ENCODE peak calls at places on chromosomes 3 and 15, in ten cellular contexts. One of them, this sample, is unnamed.

GRCh38 chr15:50166216-50166615 is 15.8 kb upstream of the SLC27A2 start:
- DNase-seq in activated T-helper 1 cell treated with anti-CD3 and anti-CD28 coated beads, Interleukin-12 subunit alpha, Interleukin-12 subunit beta, Interleukin-2, Interleukin-4 antibody, amounts not matched to agents 30 ng/mL and 10 ng/mL and 1 ng/mL, durations not matched to agents 14 hours and 24 hours and 36 hours: no peak
- DNase-seq in C1 segment of cervical spinal cord: no peak
- DNase-seq in activated CD8-positive, alpha-beta memory T cell treated with anti-CD3 and anti-CD28 coated beads for 24 hours: no peak
- DNase-seq in dorsolateral prefrontal cortex: no peak
- DNase-seq in DMS53: no peak
- DNase-seq in hypothalamus: no peak
- DNase-seq in COR-L47: no peak
- DNase-seq in activated naive CD8-positive, alpha-beta T cell treated with anti-CD3 and anti-CD28 coated beads, Interleukin-2, amount 50 U/mL, for 24 hours: no peak
- DNase-seq in activated CD8-positive, alpha-beta T cell treated with anti-CD3 and anti-CD28 coated beads for 36 hours: no peak
- DNase-seq in this sample: no peak

GRCh38 chr3:187975571-187976360 is 178.2 kb upstream of the LPP start:
- DNase-seq in dorsolateral prefrontal cortex: no peak
- DNase-seq in activated CD8-positive, alpha-beta memory T cell treated with anti-CD3 and anti-CD28 coated beads for 24 hours: peak
- DNase-seq in activated naive CD8-positive, alpha-beta T cell treated with anti-CD3 and anti-CD28 coated beads, Interleukin-2, amount 50 U/mL, for 24 hours: no peak
- DNase-seq in C1 segment of cervical spinal cord: no peak
- DNase-seq in activated CD8-positive, alpha-beta T cell treated with anti-CD3 and anti-CD28 coated beads for 36 hours: peak
- DNase-seq in activated T-helper 1 cell treated with anti-CD3 and anti-CD28 coated beads, Interleukin-12 subunit alpha, Interleukin-12 subunit beta, Interleukin-2, Interleukin-4 antibody, amounts not matched to agents 30 ng/mL and 10 ng/mL and 1 ng/mL, durations not matched to agents 14 hours and 24 hours and 36 hours: no peak
- DNase-seq in hypothalamus: no peak
- DNase-seq in COR-L47: no peak
- DNase-seq in DMS53: peak
- DNase-seq in this sample: no peak

GRCh38 chr15:56211064-56211463 is 32.6 kb downstream of the RFX7 start:
- DNase-seq in dorsolateral prefrontal cortex: no peak
- DNase-seq in activated T-helper 1 cell treated with anti-CD3 and anti-CD28 coated beads, Interleukin-12 subunit alpha, Interleukin-12 subunit beta, Interleukin-2, Interleukin-4 antibody, amounts not matched to agents 30 ng/mL and 10 ng/mL and 1 ng/mL, durations not matched to agents 14 hours and 24 hours and 36 hours: no peak
- DNase-seq in C1 segment of cervical spinal cord: no peak
- DNase-seq in activated CD8-positive, alpha-beta memory T cell treated with anti-CD3 and anti-CD28 coated beads for 24 hours: no peak
- DNase-seq in activated naive CD8-positive, alpha-beta T cell treated with anti-CD3 and anti-CD28 coated beads, Interleukin-2, amount 50 U/mL, for 24 hours: no peak
- DNase-seq in activated CD8-positive, alpha-beta T cell treated with anti-CD3 and anti-CD28 coated beads for 36 hours: no peak
- DNase-seq in COR-L47: no peak
- DNase-seq in DMS53: no peak
- DNase-seq in hypothalamus: no peak
- DNase-seq in this sample: no peak

GRCh38 chr3:183823963-183824362 is 1.4 kb downstream of the MAP6D1 start:
- DNase-seq in activated CD8-positive, alpha-beta T cell treated with anti-CD3 and anti-CD28 coated beads for 36 hours: no peak
- DNase-seq in dorsolateral prefrontal cortex: no peak
- DNase-seq in activated CD8-positive, alpha-beta memory T cell treated with anti-CD3 and anti-CD28 coated beads for 24 hours: peak
- DNase-seq in hypothalamus: no peak
- DNase-seq in activated naive CD8-positive, alpha-beta T cell treated with anti-CD3 and anti-CD28 coated beads, Interleukin-2, amount 50 U/mL, for 24 hours: no peak
- DNase-seq in activated T-helper 1 cell treated with anti-CD3 and anti-CD28 coated beads, Interleukin-12 subunit alpha, Interleukin-12 subunit beta, Interleukin-2, Interleukin-4 antibody, amounts not matched to agents 30 ng/mL and 10 ng/mL and 1 ng/mL, durations not matched to agents 14 hours and 24 hours and 36 hours: no peak
- DNase-seq in DMS53: no peak
- DNase-seq in C1 segment of cervical spinal cord: peak
- DNase-seq in COR-L47: peak
- DNase-seq in this sample: no peak

GRCh38 chr3:56810912-56811544 is 9.3 kb upstream of the ARHGEF3 start:
- DNase-seq in activated naive CD8-positive, alpha-beta T cell treated with anti-CD3 and anti-CD28 coated beads, Interleukin-2, amount 50 U/mL, for 24 hours: no peak
- DNase-seq in activated CD8-positive, alpha-beta memory T cell treated with anti-CD3 and anti-CD28 coated beads for 24 hours: no peak
- DNase-seq in DMS53: peak
- DNase-seq in C1 segment of cervical spinal cord: no peak
- DNase-seq in dorsolateral prefrontal cortex: no peak
- DNase-seq in COR-L47: no peak
- DNase-seq in activated CD8-positive, alpha-beta T cell treated with anti-CD3 and anti-CD28 coated beads for 36 hours: no peak
- DNase-seq in hypothalamus: no peak
- DNase-seq in activated T-helper 1 cell treated with anti-CD3 and anti-CD28 coated beads, Interleukin-12 subunit alpha, Interleukin-12 subunit beta, Interleukin-2, Interleukin-4 antibody, amounts not matched to agents 30 ng/mL and 10 ng/mL and 1 ng/mL, durations not matched to agents 14 hours and 24 hours and 36 hours: no peak
- DNase-seq in this sample: no peak

GRCh38 chr3:97901327-97902295 is 70.6 kb downstream of the RIOX2 start:
- DNase-seq in hypothalamus: no peak
- DNase-seq in activated CD8-positive, alpha-beta T cell treated with anti-CD3 and anti-CD28 coated beads for 36 hours: no peak
- DNase-seq in dorsolateral prefrontal cortex: no peak
- DNase-seq in activated naive CD8-positive, alpha-beta T cell treated with anti-CD3 and anti-CD28 coated beads, Interleukin-2, amount 50 U/mL, for 24 hours: no peak
- DNase-seq in DMS53: no peak
- DNase-seq in C1 segment of cervical spinal cord: no peak
- DNase-seq in activated CD8-positive, alpha-beta memory T cell treated with anti-CD3 and anti-CD28 coated beads for 24 hours: no peak
- DNase-seq in COR-L47: no peak
- DNase-seq in activated T-helper 1 cell treated with anti-CD3 and anti-CD28 coated beads, Interleukin-12 subunit alpha, Interleukin-12 subunit beta, Interleukin-2, Interleukin-4 antibody, amounts not matched to agents 30 ng/mL and 10 ng/mL and 1 ng/mL, durations not matched to agents 14 hours and 24 hours and 36 hours: no peak
- DNase-seq in this sample: no peak

GRCh38 chr15:89017370-89018066 is 70.7 kb upstream of the ABHD2 start:
- DNase-seq in activated naive CD8-positive, alpha-beta T cell treated with anti-CD3 and anti-CD28 coated beads, Interleukin-2, amount 50 U/mL, for 24 hours: peak
- DNase-seq in activated CD8-positive, alpha-beta memory T cell treated with anti-CD3 and anti-CD28 coated beads for 24 hours: peak
- DNase-seq in DMS53: peak
- DNase-seq in C1 segment of cervical spinal cord: peak
- DNase-seq in COR-L47: peak
- DNase-seq in dorsolateral prefrontal cortex: peak
- DNase-seq in activated T-helper 1 cell treated with anti-CD3 and anti-CD28 coated beads, Interleukin-12 subunit alpha, Interleukin-12 subunit beta, Interleukin-2, Interleukin-4 antibody, amounts not matched to agents 30 ng/mL and 10 ng/mL and 1 ng/mL, durations not matched to agents 14 hours and 24 hours and 36 hours: peak
- DNase-seq in hypothalamus: peak
- DNase-seq in activated CD8-positive, alpha-beta T cell treated with anti-CD3 and anti-CD28 coated beads for 36 hours: peak
- DNase-seq in this sample: no peak

GRCh38 chr15:31251165-31251564 is 75.5 kb upstream of the KLF13 start:
- DNase-seq in dorsolateral prefrontal cortex: no peak
- DNase-seq in activated T-helper 1 cell treated with anti-CD3 and anti-CD28 coated beads, Interleukin-12 subunit alpha, Interleukin-12 subunit beta, Interleukin-2, Interleukin-4 antibody, amounts not matched to agents 30 ng/mL and 10 ng/mL and 1 ng/mL, durations not matched to agents 14 hours and 24 hours and 36 hours: no peak
- DNase-seq in activated CD8-positive, alpha-beta T cell treated with anti-CD3 and anti-CD28 coated beads for 36 hours: no peak
- DNase-seq in DMS53: no peak
- DNase-seq in C1 segment of cervical spinal cord: no peak
- DNase-seq in COR-L47: no peak
- DNase-seq in hypothalamus: no peak
- DNase-seq in activated CD8-positive, alpha-beta memory T cell treated with anti-CD3 and anti-CD28 coated beads for 24 hours: no peak
- DNase-seq in activated naive CD8-positive, alpha-beta T cell treated with anti-CD3 and anti-CD28 coated beads, Interleukin-2, amount 50 U/mL, for 24 hours: no peak
- DNase-seq in this sample: no peak

GRCh38 chr3:23992051-23992628 is 47.1 kb downstream of the NR1D2 start:
- DNase-seq in hypothalamus: peak
- DNase-seq in C1 segment of cervical spinal cord: peak
- DNase-seq in activated CD8-positive, alpha-beta T cell treated with anti-CD3 and anti-CD28 coated beads for 36 hours: no peak
- DNase-seq in DMS53: peak
- DNase-seq in activated T-helper 1 cell treated with anti-CD3 and anti-CD28 coated beads, Interleukin-12 subunit alpha, Interleukin-12 subunit beta, Interleukin-2, Interleukin-4 antibody, amounts not matched to agents 30 ng/mL and 10 ng/mL and 1 ng/mL, durations not matched to agents 14 hours and 24 hours and 36 hours: no peak
- DNase-seq in activated CD8-positive, alpha-beta memory T cell treated with anti-CD3 and anti-CD28 coated beads for 24 hours: no peak
- DNase-seq in COR-L47: peak
- DNase-seq in activated naive CD8-positive, alpha-beta T cell treated with anti-CD3 and anti-CD28 coated beads, Interleukin-2, amount 50 U/mL, for 24 hours: no peak
- DNase-seq in dorsolateral prefrontal cortex: no peak
- DNase-seq in this sample: no peak

GRCh38 chr3:108117245-108117644 is 26.4 kb upstream of the CD47 start:
- DNase-seq in activated CD8-positive, alpha-beta memory T cell treated with anti-CD3 and anti-CD28 coated beads for 24 hours: no peak
- DNase-seq in COR-L47: no peak
- DNase-seq in activated CD8-positive, alpha-beta T cell treated with anti-CD3 and anti-CD28 coated beads for 36 hours: peak
- DNase-seq in C1 segment of cervical spinal cord: no peak
- DNase-seq in hypothalamus: no peak
- DNase-seq in dorsolateral prefrontal cortex: no peak
- DNase-seq in activated naive CD8-positive, alpha-beta T cell treated with anti-CD3 and anti-CD28 coated beads, Interleukin-2, amount 50 U/mL, for 24 hours: no peak
- DNase-seq in activated T-helper 1 cell treated with anti-CD3 and anti-CD28 coated beads, Interleukin-12 subunit alpha, Interleukin-12 subunit beta, Interleukin-2, Interleukin-4 antibody, amounts not matched to agents 30 ng/mL and 10 ng/mL and 1 ng/mL, durations not matched to agents 14 hours and 24 hours and 36 hours: no peak
- DNase-seq in DMS53: no peak
- DNase-seq in this sample: no peak

GRCh38 chr3:9770276-9770812 is 597 bp upstream of the CAMK1 start:
- DNase-seq in dorsolateral prefrontal cortex: peak
- DNase-seq in activated T-helper 1 cell treated with anti-CD3 and anti-CD28 coated beads, Interleukin-12 subunit alpha, Interleukin-12 subunit beta, Interleukin-2, Interleukin-4 antibody, amounts not matched to agents 30 ng/mL and 10 ng/mL and 1 ng/mL, durations not matched to agents 14 hours and 24 hours and 36 hours: no peak
- DNase-seq in DMS53: peak
- DNase-seq in hypothalamus: peak
- DNase-seq in activated naive CD8-positive, alpha-beta T cell treated with anti-CD3 and anti-CD28 coated beads, Interleukin-2, amount 50 U/mL, for 24 hours: no peak
- DNase-seq in activated CD8-positive, alpha-beta memory T cell treated with anti-CD3 and anti-CD28 coated beads for 24 hours: no peak
- DNase-seq in C1 segment of cervical spinal cord: peak
- DNase-seq in COR-L47: no peak
- DNase-seq in activated CD8-positive, alpha-beta T cell treated with anti-CD3 and anti-CD28 coated beads for 36 hours: no peak
- DNase-seq in this sample: no peak

GRCh38 chr3:196654006-196654405 is 14.5 kb downstream of the NRROS start:
- DNase-seq in dorsolateral prefrontal cortex: no peak
- DNase-seq in activated CD8-positive, alpha-beta T cell treated with anti-CD3 and anti-CD28 coated beads for 36 hours: no peak
- DNase-seq in C1 segment of cervical spinal cord: no peak
- DNase-seq in activated CD8-positive, alpha-beta memory T cell treated with anti-CD3 and anti-CD28 coated beads for 24 hours: no peak
- DNase-seq in activated T-helper 1 cell treated with anti-CD3 and anti-CD28 coated beads, Interleukin-12 subunit alpha, Interleukin-12 subunit beta, Interleukin-2, Interleukin-4 antibody, amounts not matched to agents 30 ng/mL and 10 ng/mL and 1 ng/mL, durations not matched to agents 14 hours and 24 hours and 36 hours: no peak
- DNase-seq in DMS53: no peak
- DNase-seq in COR-L47: no peak
- DNase-seq in hypothalamus: no peak
- DNase-seq in activated naive CD8-positive, alpha-beta T cell treated with anti-CD3 and anti-CD28 coated beads, Interleukin-2, amount 50 U/mL, for 24 hours: no peak
- DNase-seq in this sample: no peak

GRCh38 chr3:170751083-170751893 is 118.7 kb downstream of the RPL22L1 start:
- DNase-seq in activated CD8-positive, alpha-beta T cell treated with anti-CD3 and anti-CD28 coated beads for 36 hours: no peak
- DNase-seq in activated CD8-positive, alpha-beta memory T cell treated with anti-CD3 and anti-CD28 coated beads for 24 hours: no peak
- DNase-seq in hypothalamus: no peak
- DNase-seq in activated T-helper 1 cell treated with anti-CD3 and anti-CD28 coated beads, Interleukin-12 subunit alpha, Interleukin-12 subunit beta, Interleukin-2, Interleukin-4 antibody, amounts not matched to agents 30 ng/mL and 10 ng/mL and 1 ng/mL, durations not matched to agents 14 hours and 24 hours and 36 hours: no peak
- DNase-seq in C1 segment of cervical spinal cord: no peak
- DNase-seq in DMS53: peak
- DNase-seq in activated naive CD8-positive, alpha-beta T cell treated with anti-CD3 and anti-CD28 coated beads, Interleukin-2, amount 50 U/mL, for 24 hours: no peak
- DNase-seq in dorsolateral prefrontal cortex: no peak
- DNase-seq in COR-L47: no peak
- DNase-seq in this sample: no peak

GRCh38 chr3:56783644-56784451 is 17.9 kb downstream of the ARHGEF3 start:
- DNase-seq in activated CD8-positive, alpha-beta memory T cell treated with anti-CD3 and anti-CD28 coated beads for 24 hours: peak
- DNase-seq in dorsolateral prefrontal cortex: no peak
- DNase-seq in hypothalamus: peak
- DNase-seq in DMS53: peak
- DNase-seq in C1 segment of cervical spinal cord: no peak
- DNase-seq in activated naive CD8-positive, alpha-beta T cell treated with anti-CD3 and anti-CD28 coated beads, Interleukin-2, amount 50 U/mL, for 24 hours: peak
- DNase-seq in activated CD8-positive, alpha-beta T cell treated with anti-CD3 and anti-CD28 coated beads for 36 hours: peak
- DNase-seq in COR-L47: no peak
- DNase-seq in activated T-helper 1 cell treated with anti-CD3 and anti-CD28 coated beads, Interleukin-12 subunit alpha, Interleukin-12 subunit beta, Interleukin-2, Interleukin-4 antibody, amounts not matched to agents 30 ng/mL and 10 ng/mL and 1 ng/mL, durations not matched to agents 14 hours and 24 hours and 36 hours: peak
- DNase-seq in this sample: peak

GRCh38 chr3:184155644-184156521 is 706 bp downstream of the DVL3 start:
- DNase-seq in C1 segment of cervical spinal cord: no peak
- DNase-seq in activated CD8-positive, alpha-beta T cell treated with anti-CD3 and anti-CD28 coated beads for 36 hours: peak
- DNase-seq in activated CD8-positive, alpha-beta memory T cell treated with anti-CD3 and anti-CD28 coated beads for 24 hours: peak
- DNase-seq in activated T-helper 1 cell treated with anti-CD3 and anti-CD28 coated beads, Interleukin-12 subunit alpha, Interleukin-12 subunit beta, Interleukin-2, Interleukin-4 antibody, amounts not matched to agents 30 ng/mL and 10 ng/mL and 1 ng/mL, durations not matched to agents 14 hours and 24 hours and 36 hours: peak
- DNase-seq in dorsolateral prefrontal cortex: peak
- DNase-seq in COR-L47: no peak
- DNase-seq in hypothalamus: peak
- DNase-seq in DMS53: peak
- DNase-seq in activated naive CD8-positive, alpha-beta T cell treated with anti-CD3 and anti-CD28 coated beads, Interleukin-2, amount 50 U/mL, for 24 hours: peak
- DNase-seq in this sample: no peak

GRCh38 chr3:172100482-172100881 is 61.1 kb downstream of the FNDC3B start:
- DNase-seq in activated T-helper 1 cell treated with anti-CD3 and anti-CD28 coated beads, Interleukin-12 subunit alpha, Interleukin-12 subunit beta, Interleukin-2, Interleukin-4 antibody, amounts not matched to agents 30 ng/mL and 10 ng/mL and 1 ng/mL, durations not matched to agents 14 hours and 24 hours and 36 hours: no peak
- DNase-seq in dorsolateral prefrontal cortex: no peak
- DNase-seq in activated CD8-positive, alpha-beta T cell treated with anti-CD3 and anti-CD28 coated beads for 36 hours: no peak
- DNase-seq in DMS53: peak
- DNase-seq in activated CD8-positive, alpha-beta memory T cell treated with anti-CD3 and anti-CD28 coated beads for 24 hours: no peak
- DNase-seq in hypothalamus: no peak
- DNase-seq in COR-L47: no peak
- DNase-seq in activated naive CD8-positive, alpha-beta T cell treated with anti-CD3 and anti-CD28 coated beads, Interleukin-2, amount 50 U/mL, for 24 hours: no peak
- DNase-seq in C1 segment of cervical spinal cord: no peak
- DNase-seq in this sample: no peak

GRCh38 chr15:51907136-51907862 is 64.3 kb downstream of the LEO1 start:
- DNase-seq in C1 segment of cervical spinal cord: no peak
- DNase-seq in hypothalamus: no peak
- DNase-seq in activated T-helper 1 cell treated with anti-CD3 and anti-CD28 coated beads, Interleukin-12 subunit alpha, Interleukin-12 subunit beta, Interleukin-2, Interleukin-4 antibody, amounts not matched to agents 30 ng/mL and 10 ng/mL and 1 ng/mL, durations not matched to agents 14 hours and 24 hours and 36 hours: no peak
- DNase-seq in dorsolateral prefrontal cortex: no peak
- DNase-seq in DMS53: peak
- DNase-seq in activated CD8-positive, alpha-beta T cell treated with anti-CD3 and anti-CD28 coated beads for 36 hours: peak
- DNase-seq in COR-L47: no peak
- DNase-seq in activated CD8-positive, alpha-beta memory T cell treated with anti-CD3 and anti-CD28 coated beads for 24 hours: no peak
- DNase-seq in activated naive CD8-positive, alpha-beta T cell treated with anti-CD3 and anti-CD28 coated beads, Interleukin-2, amount 50 U/mL, for 24 hours: no peak
- DNase-seq in this sample: no peak

GRCh38 chr3:107062310-107062709 is 314.9 kb upstream of the CCDC54 start:
- DNase-seq in hypothalamus: no peak
- DNase-seq in activated CD8-positive, alpha-beta T cell treated with anti-CD3 and anti-CD28 coated beads for 36 hours: no peak
- DNase-seq in DMS53: no peak
- DNase-seq in activated T-helper 1 cell treated with anti-CD3 and anti-CD28 coated beads, Interleukin-12 subunit alpha, Interleukin-12 subunit beta, Interleukin-2, Interleukin-4 antibody, amounts not matched to agents 30 ng/mL and 10 ng/mL and 1 ng/mL, durations not matched to agents 14 hours and 24 hours and 36 hours: no peak
- DNase-seq in activated CD8-positive, alpha-beta memory T cell treated with anti-CD3 and anti-CD28 coated beads for 24 hours: no peak
- DNase-seq in COR-L47: no peak
- DNase-seq in C1 segment of cervical spinal cord: no peak
- DNase-seq in activated naive CD8-positive, alpha-beta T cell treated with anti-CD3 and anti-CD28 coated beads, Interleukin-2, amount 50 U/mL, for 24 hours: no peak
- DNase-seq in dorsolateral prefrontal cortex: no peak
- DNase-seq in this sample: no peak

GRCh38 chr3:186142556-186142955 is 33.7 kb upstream of the ETV5 start:
- DNase-seq in C1 segment of cervical spinal cord: no peak
- DNase-seq in activated naive CD8-positive, alpha-beta T cell treated with anti-CD3 and anti-CD28 coated beads, Interleukin-2, amount 50 U/mL, for 24 hours: no peak
- DNase-seq in DMS53: no peak
- DNase-seq in activated CD8-positive, alpha-beta T cell treated with anti-CD3 and anti-CD28 coated beads for 36 hours: no peak
- DNase-seq in hypothalamus: no peak
- DNase-seq in activated CD8-positive, alpha-beta memory T cell treated with anti-CD3 and anti-CD28 coated beads for 24 hours: no peak
- DNase-seq in activated T-helper 1 cell treated with anti-CD3 and anti-CD28 coated beads, Interleukin-12 subunit alpha, Interleukin-12 subunit beta, Interleukin-2, Interleukin-4 antibody, amounts not matched to agents 30 ng/mL and 10 ng/mL and 1 ng/mL, durations not matched to agents 14 hours and 24 hours and 36 hours: no peak
- DNase-seq in COR-L47: no peak
- DNase-seq in dorsolateral prefrontal cortex: no peak
- DNase-seq in this sample: peak

GRCh38 chr15:34795267-34796081 is at the start of gene ACTC1:
- DNase-seq in activated naive CD8-positive, alpha-beta T cell treated with anti-CD3 and anti-CD28 coated beads, Interleukin-2, amount 50 U/mL, for 24 hours: peak
- DNase-seq in DMS53: peak
- DNase-seq in activated CD8-positive, alpha-beta T cell treated with anti-CD3 and anti-CD28 coated beads for 36 hours: no peak
- DNase-seq in activated T-helper 1 cell treated with anti-CD3 and anti-CD28 coated beads, Interleukin-12 subunit alpha, Interleukin-12 subunit beta, Interleukin-2, Interleukin-4 antibody, amounts not matched to agents 30 ng/mL and 10 ng/mL and 1 ng/mL, durations not matched to agents 14 hours and 24 hours and 36 hours: no peak
- DNase-seq in activated CD8-positive, alpha-beta memory T cell treated with anti-CD3 and anti-CD28 coated beads for 24 hours: no peak
- DNase-seq in hypothalamus: peak
- DNase-seq in COR-L47: no peak
- DNase-seq in C1 segment of cervical spinal cord: peak
- DNase-seq in dorsolateral prefrontal cortex: no peak
- DNase-seq in this sample: no peak

GRCh38 chr15:95857758-95858157 is 472.7 kb upstream of the NR2F2 start:
- DNase-seq in DMS53: no peak
- DNase-seq in activated naive CD8-positive, alpha-beta T cell treated with anti-CD3 and anti-CD28 coated beads, Interleukin-2, amount 50 U/mL, for 24 hours: no peak
- DNase-seq in activated T-helper 1 cell treated with anti-CD3 and anti-CD28 coated beads, Interleukin-12 subunit alpha, Interleukin-12 subunit beta, Interleukin-2, Interleukin-4 antibody, amounts not matched to agents 30 ng/mL and 10 ng/mL and 1 ng/mL, durations not matched to agents 14 hours and 24 hours and 36 hours: no peak
- DNase-seq in C1 segment of cervical spinal cord: no peak
- DNase-seq in activated CD8-positive, alpha-beta T cell treated with anti-CD3 and anti-CD28 coated beads for 36 hours: no peak
- DNase-seq in activated CD8-positive, alpha-beta memory T cell treated with anti-CD3 and anti-CD28 coated beads for 24 hours: no peak
- DNase-seq in hypothalamus: no peak
- DNase-seq in COR-L47: no peak
- DNase-seq in dorsolateral prefrontal cortex: no peak
- DNase-seq in this sample: no peak

GRCh38 chr15:58546066-58546591 is 114.3 kb downstream of the LIPC start:
- DNase-seq in C1 segment of cervical spinal cord: no peak
- DNase-seq in COR-L47: no peak
- DNase-seq in activated CD8-positive, alpha-beta memory T cell treated with anti-CD3 and anti-CD28 coated beads for 24 hours: peak
- DNase-seq in hypothalamus: no peak
- DNase-seq in activated naive CD8-positive, alpha-beta T cell treated with anti-CD3 and anti-CD28 coated beads, Interleukin-2, amount 50 U/mL, for 24 hours: no peak
- DNase-seq in activated T-helper 1 cell treated with anti-CD3 and anti-CD28 coated beads, Interleukin-12 subunit alpha, Interleukin-12 subunit beta, Interleukin-2, Interleukin-4 antibody, amounts not matched to agents 30 ng/mL and 10 ng/mL and 1 ng/mL, durations not matched to agents 14 hours and 24 hours and 36 hours: no peak
- DNase-seq in activated CD8-positive, alpha-beta T cell treated with anti-CD3 and anti-CD28 coated beads for 36 hours: peak
- DNase-seq in dorsolateral prefrontal cortex: no peak
- DNase-seq in DMS53: no peak
- DNase-seq in this sample: no peak

GRCh38 chr3:149342413-149343340 is 9.2 kb upstream of the TM4SF18 start:
- DNase-seq in dorsolateral prefrontal cortex: no peak
- DNase-seq in activated naive CD8-positive, alpha-beta T cell treated with anti-CD3 and anti-CD28 coated beads, Interleukin-2, amount 50 U/mL, for 24 hours: no peak
- DNase-seq in hypothalamus: no peak
- DNase-seq in DMS53: no peak
- DNase-seq in activated T-helper 1 cell treated with anti-CD3 and anti-CD28 coated beads, Interleukin-12 subunit alpha, Interleukin-12 subunit beta, Interleukin-2, Interleukin-4 antibody, amounts not matched to agents 30 ng/mL and 10 ng/mL and 1 ng/mL, durations not matched to agents 14 hours and 24 hours and 36 hours: no peak
- DNase-seq in activated CD8-positive, alpha-beta memory T cell treated with anti-CD3 and anti-CD28 coated beads for 24 hours: no peak
- DNase-seq in C1 segment of cervical spinal cord: no peak
- DNase-seq in COR-L47: no peak
- DNase-seq in activated CD8-positive, alpha-beta T cell treated with anti-CD3 and anti-CD28 coated beads for 36 hours: no peak
- DNase-seq in this sample: peak

GRCh38 chr3:74621581-74621980 is 7.1 kb upstream of the CNTN3 start:
- DNase-seq in C1 segment of cervical spinal cord: no peak
- DNase-seq in COR-L47: no peak
- DNase-seq in activated T-helper 1 cell treated with anti-CD3 and anti-CD28 coated beads, Interleukin-12 subunit alpha, Interleukin-12 subunit beta, Interleukin-2, Interleukin-4 antibody, amounts not matched to agents 30 ng/mL and 10 ng/mL and 1 ng/mL, durations not matched to agents 14 hours and 24 hours and 36 hours: no peak
- DNase-seq in activated CD8-positive, alpha-beta memory T cell treated with anti-CD3 and anti-CD28 coated beads for 24 hours: no peak
- DNase-seq in DMS53: no peak
- DNase-seq in hypothalamus: no peak
- DNase-seq in dorsolateral prefrontal cortex: no peak
- DNase-seq in activated CD8-positive, alpha-beta T cell treated with anti-CD3 and anti-CD28 coated beads for 36 hours: no peak
- DNase-seq in activated naive CD8-positive, alpha-beta T cell treated with anti-CD3 and anti-CD28 coated beads, Interleukin-2, amount 50 U/mL, for 24 hours: no peak
- DNase-seq in this sample: no peak

GRCh38 chr3:106711650-106712049 is 665.6 kb upstream of the CCDC54 start:
- DNase-seq in COR-L47: no peak
- DNase-seq in activated CD8-positive, alpha-beta T cell treated with anti-CD3 and anti-CD28 coated beads for 36 hours: no peak
- DNase-seq in hypothalamus: no peak
- DNase-seq in activated T-helper 1 cell treated with anti-CD3 and anti-CD28 coated beads, Interleukin-12 subunit alpha, Interleukin-12 subunit beta, Interleukin-2, Interleukin-4 antibody, amounts not matched to agents 30 ng/mL and 10 ng/mL and 1 ng/mL, durations not matched to agents 14 hours and 24 hours and 36 hours: no peak
- DNase-seq in activated CD8-positive, alpha-beta memory T cell treated with anti-CD3 and anti-CD28 coated beads for 24 hours: no peak
- DNase-seq in C1 segment of cervical spinal cord: no peak
- DNase-seq in DMS53: no peak
- DNase-seq in dorsolateral prefrontal cortex: no peak
- DNase-seq in activated naive CD8-positive, alpha-beta T cell treated with anti-CD3 and anti-CD28 coated beads, Interleukin-2, amount 50 U/mL, for 24 hours: no peak
- DNase-seq in this sample: no peak